ENCODE peak calls at places on chromosomes 5 and 9, in ten cellular contexts. R is frontal cortex; H is GM23248; I is Caki2; Z is activated T-helper 1 cell treated with anti-CD3 and anti-CD28 coated beads, Interleukin-2, amount 50 U/mL, for 16 hours; A is putamen; V is tibial artery; P is bronchial epithelial cell; W is astrocyte of the spinal cord; S is NAMALWA. Q is an unnamed sample.

GRCh38 chr5:150399158-150400019 is 13.3 kb downstream of the CD74 start:
- DNase-seq in R (no peak), H (no peak), I (no peak), Z (no peak), A (no peak), V (no peak), P (no peak), W (no peak), S (peak), Q (no peak)

GRCh38 chr9:16414451-16414850 is 456.0 kb downstream of the BNC2 start:
- DNase-seq in R (no peak), H (no peak), I (no peak), Z (no peak), A (no peak), V (no peak), P (peak), W (no peak), S (no peak), Q (no peak)

GRCh38 chr9:21252727-21253547 is 13.1 kb upstream of the IFNA14 start:
- DNase-seq in R (peak), H (peak), I (peak), Z (no peak), A (peak), V (peak), P (peak), W (peak), S (peak), Q (no peak)

GRCh38 chr5:139667730-139668063 is 19.5 kb downstream of the CXXC5 start:
- DNase-seq in R (no peak), H (peak), I (no peak), Z (no peak), A (no peak), V (no peak), P (no peak), W (no peak), S (no peak), Q (no peak)

GRCh38 chr9:22053178-22053577 is 44.1 kb upstream of the CDKN2B start:
- DNase-seq in R (no peak), H (no peak), I (no peak), Z (no peak), A (no peak), V (no peak), P (no peak), W (no peak), S (no peak), Q (no peak)

GRCh38 chr9:126549246-126550006 is 64.3 kb upstream of the LMX1B start:
- DNase-seq in R (no peak), H (no peak), I (no peak), Z (no peak), A (no peak), V (no peak), P (no peak), W (no peak), S (no peak), Q (no peak)

GRCh38 chr5:15013654-15014463 is 142.3 kb upstream of the ANKH start:
- DNase-seq in R (peak), H (peak), I (peak), Z (no peak), A (peak), V (no peak), P (peak), W (peak), S (peak), Q (no peak)

GRCh38 chr9:116901260-116901659 is 214.2 kb downstream of the TRIM32 start:
- DNase-seq in R (no peak), H (peak), I (peak), Z (no peak), A (no peak), V (no peak), P (peak), W (no peak), S (no peak), Q (no peak)

GRCh38 chr5:168299372-168299771 is 7.9 kb downstream of the WWC1 start:
- DNase-seq in R (no peak), H (no peak), I (no peak), Z (no peak), A (no peak), V (no peak), P (no peak), W (no peak), S (no peak), Q (no peak)

GRCh38 chr5:87076931-87077330 is 190.8 kb upstream of the RASA1 start:
- DNase-seq in R (no peak), H (peak), I (no peak), Z (no peak), A (no peak), V (no peak), P (peak), W (peak), S (no peak), Q (no peak)